ENCODE peak calls at places on chromosomes 16 and 17, in four cellular contexts. One of them, this sample, is unnamed.

GRCh38 chr17:66578781-66579489 is 256.0 kb upstream of the CACNG5 start:
- DNase-seq in K562: no peak
- DNase-seq in HepG2: no peak
- DNase-seq in GM12878: no peak
- DNase-seq in this sample: no peak

GRCh38 chr16:17339764-17340541 is 130.8 kb downstream of the XYLT1 start:
- DNase-seq in K562: no peak
- DNase-seq in GM12878: no peak
- DNase-seq in HepG2: no peak
- DNase-seq in this sample: no peak

GRCh38 chr16:47715442-47716054 is 254.4 kb downstream of the PHKB start:
- DNase-seq in GM12878: no peak
- DNase-seq in K562: no peak
- DNase-seq in HepG2: no peak
- DNase-seq in this sample: no peak

GRCh38 chr17:29019475-29020181 is 13.8 kb upstream of the SEZ6 start:
- DNase-seq in K562: peak; percentile 32
- DNase-seq in GM12878: no peak
- DNase-seq in HepG2: no peak
- DNase-seq in this sample: no peak

GRCh38 chr16:50548659-50549560 is 714 bp downstream of the NKD1 start:
- DNase-seq in HepG2: no peak
- DNase-seq in GM12878: no peak
- DNase-seq in K562: no peak
- DNase-seq in this sample: peak; percentile 34

GRCh38 chr16:89343501-89344291 is 126.2 kb downstream of the ZNF778 start:
- DNase-seq in GM12878: no peak
- DNase-seq in HepG2: no peak
- DNase-seq in K562: no peak
- DNase-seq in this sample: no peak

GRCh38 chr16:4090476-4090875 is 25.8 kb downstream of the ADCY9 start:
- DNase-seq in K562: no peak
- DNase-seq in HepG2: no peak
- DNase-seq in GM12878: no peak
- DNase-seq in this sample: no peak

GRCh38 chr16:23668873-23669272 is 9.8 kb upstream of the PLK1 start:
- DNase-seq in K562: no peak
- DNase-seq in HepG2: no peak
- DNase-seq in GM12878: no peak
- DNase-seq in this sample: no peak

GRCh38 chr16:865026-865425 is 64.5 kb upstream of the GNG13 start:
- DNase-seq in K562: no peak
- DNase-seq in GM12878: no peak
- DNase-seq in HepG2: no peak
- DNase-seq in this sample: no peak

GRCh38 chr17:69949931-69950330 is 125.1 kb upstream of the KCNJ16 start:
- DNase-seq in GM12878: no peak
- DNase-seq in K562: no peak
- DNase-seq in HepG2: no peak
- DNase-seq in this sample: no peak

GRCh38 chr17:27498615-27499316 is 42.5 kb downstream of the KSR1 start:
- DNase-seq in GM12878: no peak
- DNase-seq in K562: no peak
- DNase-seq in HepG2: no peak
- DNase-seq in this sample: no peak

GRCh38 chr17:80284631-80285030 is 24.0 kb downstream of the RNF213 start:
- DNase-seq in K562: peak; percentile 81
- DNase-seq in GM12878: no peak
- DNase-seq in HepG2: no peak
- DNase-seq in this sample: no peak

GRCh38 chr17:75344664-75345063 is 55.4 kb upstream of the SLC25A19 start:
- DNase-seq in GM12878: no peak
- DNase-seq in HepG2: no peak
- DNase-seq in K562: peak; percentile 41
- DNase-seq in this sample: no peak

GRCh38 chr17:16477255-16477654 is 14.7 kb downstream of the LRRC75A start:
- DNase-seq in K562: no peak
- DNase-seq in HepG2: peak; percentile 38
- DNase-seq in GM12878: no peak
- DNase-seq in this sample: peak; percentile 88

DNA sequence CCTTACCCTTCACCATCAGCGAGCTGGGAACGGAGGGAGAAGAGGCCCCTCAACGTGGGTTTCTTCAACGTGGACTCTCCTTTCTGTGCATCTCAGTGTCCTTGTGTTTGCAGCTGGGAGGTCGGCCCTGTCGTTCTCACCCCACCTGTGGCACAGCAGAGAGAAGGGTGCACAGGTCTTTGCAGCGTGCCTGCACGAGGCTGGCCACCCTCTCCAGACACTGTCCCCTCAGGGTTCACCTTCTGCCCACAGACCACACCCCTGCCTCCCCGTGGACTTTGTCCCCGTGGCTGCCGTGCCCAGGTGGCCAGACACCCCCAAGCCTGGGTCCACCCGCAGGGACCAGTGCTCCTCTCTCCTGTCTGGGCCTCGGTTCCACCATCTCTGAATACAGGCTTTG is 7.3 kb upstream of the WDR45B start:
- DNase-seq in HepG2: no peak
- DNase-seq in GM12878: no peak
- DNase-seq in K562: no peak
- DNase-seq in this sample: no peak
- TF ChIP-seq HDAC2 in HepG2: no peak
- TF ChIP-seq HDAC2 in GM12878: no peak
- TF ChIP-seq HDAC2 in K562: no peak
- TF ChIP-seq HDAC2 in this sample: no peak

GRCh38 chr17:48909796-48910195 is 1.6 kb downstream of the UBE2Z start:
- DNase-seq in K562: no peak
- DNase-seq in HepG2: no peak
- DNase-seq in GM12878: peak; percentile 30
- DNase-seq in this sample: no peak
- TF ChIP-seq JUNB in K562: no peak
- TF ChIP-seq JUNB in HepG2: no peak
- TF ChIP-seq JUNB in GM12878: peak; percentile 14
- TF ChIP-seq JUNB in this sample: no peak

DNA sequence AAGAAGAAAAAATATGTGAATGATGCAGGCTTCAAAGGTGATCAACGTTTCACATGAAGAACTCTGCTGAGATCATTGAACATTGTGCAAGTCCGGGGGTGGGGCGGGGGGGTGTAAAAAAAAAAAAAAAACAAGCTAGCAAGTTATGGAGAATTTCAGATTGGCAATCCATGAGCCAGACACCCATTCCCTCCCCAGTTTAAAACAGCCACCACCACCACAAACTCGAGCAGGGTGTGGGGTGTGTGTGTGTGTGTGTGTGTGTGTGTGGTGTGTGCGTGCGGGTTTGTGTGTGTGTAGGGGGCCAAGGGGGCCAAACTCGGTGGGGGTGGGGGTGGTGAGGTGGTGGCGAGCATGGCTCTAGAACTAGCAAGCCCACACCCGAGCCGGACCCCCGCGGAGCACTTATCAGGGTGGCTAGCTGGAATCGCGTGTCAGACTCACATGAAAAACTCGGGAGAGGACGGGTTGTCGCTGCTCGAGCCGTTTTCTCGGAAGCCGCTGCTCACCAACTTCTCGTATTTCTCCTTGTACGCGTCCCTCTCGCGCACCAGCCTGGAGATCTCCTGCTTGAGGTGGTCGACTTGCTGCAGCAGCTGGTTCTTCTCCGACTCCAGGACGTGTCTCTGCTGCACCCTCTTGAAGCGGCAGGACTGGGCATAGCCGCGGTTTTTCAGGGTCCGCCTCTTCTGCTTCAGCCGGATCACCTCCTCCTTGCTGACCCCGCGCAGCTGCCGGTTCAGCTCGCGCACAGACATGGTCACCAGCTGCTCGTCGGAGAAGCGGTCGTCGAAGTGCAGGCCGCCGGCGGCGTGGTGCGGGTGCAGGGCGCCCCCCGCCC is 2.0 kb downstream of the MAF start:
- DNase-seq in GM12878: no peak
- DNase-seq in K562: no peak
- DNase-seq in HepG2: no peak
- DNase-seq in this sample: peak; percentile 66
- TF ChIP-seq RFX5 in GM12878: no peak
- TF ChIP-seq RFX5 in K562: no peak
- TF ChIP-seq RFX5 in HepG2: no peak
- TF ChIP-seq RFX5 in this sample: no peak

GRCh38 chr17:77794846-77795245 is 163.7 kb upstream of the TNRC6C start:
- DNase-seq in HepG2: no peak
- DNase-seq in K562: no peak
- DNase-seq in GM12878: no peak
- DNase-seq in this sample: no peak
- TF ChIP-seq HDAC2 in HepG2: no peak
- TF ChIP-seq HDAC2 in K562: no peak
- TF ChIP-seq HDAC2 in GM12878: no peak
- TF ChIP-seq HDAC2 in this sample: no peak

DNA sequence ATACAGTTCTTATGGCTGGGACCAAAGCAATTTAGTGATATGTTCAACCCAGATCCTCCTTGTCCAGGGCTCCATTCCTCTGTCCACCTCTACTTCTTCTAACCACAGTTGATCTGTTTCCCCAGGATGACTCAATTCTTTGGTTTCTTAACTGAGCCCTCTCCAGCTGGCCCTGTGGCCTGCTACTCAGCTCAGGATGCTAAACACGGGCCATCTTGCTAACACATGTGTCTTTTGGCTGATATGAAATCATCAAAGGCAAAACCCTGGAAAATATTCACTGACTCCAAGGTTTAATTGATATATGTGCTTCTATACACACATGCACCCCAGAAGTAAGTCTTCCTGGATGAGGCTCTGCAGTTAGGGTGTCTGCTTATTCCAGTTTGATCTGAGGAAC is 43.8 kb downstream of the SHISA6 start:
- DNase-seq in GM12878: no peak
- DNase-seq in HepG2: no peak
- DNase-seq in K562: no peak
- DNase-seq in this sample: no peak
- TF ChIP-seq JUNB in GM12878: no peak
- TF ChIP-seq JUNB in HepG2: no peak
- TF ChIP-seq JUNB in K562: no peak
- TF ChIP-seq JUNB in this sample: no peak

GRCh38 chr17:64411999-64412771 is 21.5 kb upstream of the PECAM1 start:
- DNase-seq in K562: peak; percentile 7
- DNase-seq in HepG2: no peak
- DNase-seq in GM12878: no peak
- DNase-seq in this sample: no peak
- TF ChIP-seq RFX5 in K562: no peak
- TF ChIP-seq RFX5 in HepG2: no peak
- TF ChIP-seq RFX5 in GM12878: no peak
- TF ChIP-seq RFX5 in this sample: no peak

GRCh38 chr17:21460358-21460757 is 84.2 kb downstream of the KCNJ12 start:
- DNase-seq in GM12878: no peak
- DNase-seq in K562: no peak
- DNase-seq in HepG2: no peak
- DNase-seq in this sample: no peak
- TF ChIP-seq HDAC2 in GM12878: no peak
- TF ChIP-seq HDAC2 in K562: no peak
- TF ChIP-seq HDAC2 in HepG2: no peak
- TF ChIP-seq HDAC2 in this sample: no peak

This sample was measured in A549.